ENCODE peak calls at places on chromosomes 12 and 14, in eight cellular contexts. P, G, E, O, D, H, C and I are unnamed samples.

GRCh38 chr12:45708901-45709300 is 20.6 kb upstream of the ARID2 start:
- DNase-seq in P (no peak), G (no peak), E (no peak), O (no peak), D (no peak), H (no peak), C (no peak), I (no peak)

GRCh38 chr14:28142400-28143015 is 624.1 kb upstream of the FOXG1 start:
- DNase-seq in P (no peak), G (no peak), E (no peak), O (peak; percentile 57), D (no peak), H (no peak), C (no peak), I (no peak)

GRCh38 chr12:76462668-76463224 is 96.8 kb downstream of the OSBPL8 start:
- DNase-seq in P (peak; percentile 63), G (no peak), E (no peak), O (no peak), D (no peak), H (no peak), C (no peak), I (no peak)

GRCh38 chr12:111342376-111342775 is 26.5 kb downstream of the PHETA1 start:
- DNase-seq in P (no peak), G (no peak), E (no peak), O (no peak), D (no peak), H (no peak), C (no peak), I (no peak)

GRCh38 chr14:59755388-59755787 is 115.2 kb downstream of the RTN1 start:
- DNase-seq in P (no peak), G (no peak), E (no peak), O (no peak), D (no peak), H (no peak), C (no peak), I (no peak)

GRCh38 chr12:92496790-92497189 is 206.0 kb upstream of the PLEKHG7 start:
- DNase-seq in P (no peak), G (no peak), E (no peak), O (no peak), D (no peak), H (no peak), C (no peak), I (no peak)

GRCh38 chr12:32896438-32897275 is at the start of gene PKP2:
- DNase-seq in P (no peak), G (peak; percentile 21), E (no peak), O (peak; percentile 89), D (peak; percentile 71), H (peak; percentile 35), C (peak; percentile 69), I (no peak)

GRCh38 chr14:67562025-67562775 is 29.1 kb downstream of the PLEKHH1 start:
- DNase-seq in P (no peak), G (no peak), E (no peak), O (no peak), D (no peak), H (no peak), C (no peak), I (no peak)

GRCh38 chr14:54659365-54659764 is 92.4 kb downstream of the SAMD4A start:
- DNase-seq in P (no peak), G (no peak), E (no peak), O (no peak), D (no peak), H (no peak), C (no peak), I (no peak)

GRCh38 chr12:106736051-106736957 is 38.2 kb upstream of the RIC8B start:
- DNase-seq in P (no peak), G (no peak), E (no peak), O (peak; percentile 30), D (no peak), H (no peak), C (no peak), I (no peak)

GRCh38 chr14:22781606-22782000 is 15.1 kb downstream of the OXA1L start:
- DNase-seq in P (peak; percentile 43), G (no peak), E (no peak), O (no peak), D (no peak), H (no peak), C (no peak), I (no peak)

GRCh38 chr14:22780941-22781605 is 14.6 kb downstream of the OXA1L start:
- DNase-seq in P (peak; percentile 5), G (no peak), E (no peak), O (no peak), D (no peak), H (no peak), C (no peak), I (no peak)

GRCh38 chr14:22776215-22776614 is 9.7 kb downstream of the OXA1L start:
- DNase-seq in P (no peak), G (no peak), E (no peak), O (no peak), D (no peak), H (no peak), C (no peak), I (no peak)

DNA sequence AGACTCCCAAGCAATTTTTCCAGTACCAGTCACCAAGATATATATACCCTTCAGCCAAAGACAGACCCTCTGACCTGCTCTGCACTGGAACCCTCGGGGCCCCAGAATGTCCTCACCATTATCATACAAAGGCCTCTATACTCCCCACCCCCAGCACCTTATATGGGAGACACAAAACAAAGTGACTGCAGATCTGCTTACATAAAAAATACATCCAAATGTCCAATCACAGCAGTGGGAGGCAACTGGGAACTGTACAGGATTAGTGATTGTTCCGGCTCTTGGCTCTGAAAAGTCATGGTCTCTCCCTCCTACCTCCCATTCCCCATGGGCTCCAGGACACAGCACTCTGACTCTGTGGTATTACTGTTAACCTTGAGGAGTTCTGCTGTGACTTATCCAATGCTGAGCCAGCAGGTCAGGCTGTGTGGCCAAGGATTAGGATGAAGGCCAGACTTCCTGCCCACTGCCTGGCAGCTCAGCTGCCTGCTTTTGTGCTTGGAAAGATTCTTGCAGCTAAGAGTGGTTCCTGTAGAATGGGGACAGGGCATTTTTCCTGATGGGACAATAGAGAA is 13.7 kb downstream of the OXA1L start:
- DNase-seq in P (peak; percentile 35), G (no peak), E (no peak), O (no peak), D (no peak), H (peak; percentile 52), C (no peak), I (no peak)
- H3K27ac ChIP-seq in P (no peak overlapping the region), G (no peak overlapping the region), E (no peak overlapping the region), O (no peak overlapping the region), D (peak overlapping the region; percentile 4), H (peak overlapping the region; percentile 34), C (no peak overlapping the region), I (no peak overlapping the region)

GRCh38 chr14:103669370-103669769 is 40.4 kb downstream of the KLC1 start:
- DNase-seq in P (no peak), G (no peak), E (no peak), O (no peak), D (no peak), H (no peak), C (no peak), I (no peak)
- H3K36me3 ChIP-seq in P (peaks cover 55% of the 10 kb centered on the region), G (peaks cover 98% of the 10 kb centered on the region), E (peaks cover 30% of the 10 kb centered on the region), O (peaks cover 71% of the 10 kb centered on the region), D (peaks cover 34% of the 10 kb centered on the region), H (no peaks in the 10 kb centered on the region), C (peaks cover 30% of the 10 kb centered on the region), I (peaks cover 100% of the 10 kb centered on the region)

GRCh38 chr12:89344862-89345202 is 7.5 kb downstream of the DUSP6 start:
- DNase-seq in P (no peak), G (no peak), E (no peak), O (no peak), D (no peak), H (no peak), C (no peak), I (no peak)
- H3K27ac ChIP-seq in P (no peak overlapping the region), G (peak overlapping the region; percentile 97), E (no peak overlapping the region), O (no peak overlapping the region), D (no peak overlapping the region), H (peak overlapping the region; percentile 28), C (no peak overlapping the region), I (peak overlapping the region; percentile 30)

GRCh38 chr12:6834254-6834653 is 6.0 kb downstream of the P3H3 start:
- DNase-seq in P (no peak), G (no peak), E (no peak), O (no peak), D (no peak), H (no peak), C (no peak), I (no peak)
- H3K36me3 ChIP-seq in P (peaks cover 64% of the 10 kb centered on the region), G (peaks cover 81% of the 10 kb centered on the region), E (no peaks in the 10 kb centered on the region), O (peaks cover 6% of the 10 kb centered on the region), D (no peaks in the 10 kb centered on the region), H (no peaks in the 10 kb centered on the region), C (peaks cover 69% of the 10 kb centered on the region), I (no peaks in the 10 kb centered on the region)

DNA sequence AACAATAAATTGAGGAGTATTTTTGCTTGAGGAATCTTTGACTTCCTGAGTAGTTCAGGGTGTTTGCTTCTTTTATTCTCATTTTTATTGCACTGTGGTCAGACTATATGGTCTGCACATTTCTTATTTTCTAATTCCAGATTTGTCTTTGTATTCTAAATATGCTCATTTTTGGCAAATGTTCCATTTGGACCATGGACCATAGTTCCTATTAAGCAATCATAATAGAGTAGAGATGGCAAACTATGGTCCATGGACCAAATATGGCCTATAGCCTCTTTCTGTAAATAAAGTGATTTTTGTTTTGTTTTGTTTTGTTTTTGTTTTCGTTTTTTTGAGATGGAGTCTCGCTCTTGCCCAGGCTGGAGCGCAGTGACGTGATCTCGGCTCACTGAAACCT is 2.1 kb downstream of the GPRC5A start:
- DNase-seq in P (no peak), G (no peak), E (no peak), O (no peak), D (no peak), H (no peak), C (no peak), I (no peak)
- H3K27ac ChIP-seq in P (no peak overlapping the region), G (no peak overlapping the region), E (no peak overlapping the region), O (no peak overlapping the region), D (no peak overlapping the region), H (no peak overlapping the region), C (no peak overlapping the region), I (no peak overlapping the region)